ENCODE peak calls at places on chromosomes 16 and 17, in nine cellular contexts. Z is dorsolateral prefrontal cortex; S is mucosa of descending colon; G is aorta; N is foreskin fibroblast; O is cardiac muscle cell; V is CD4-positive, alpha-beta memory T cell; K is HAP-1; M is right cardiac atrium. A is an unnamed sample.

GRCh38 chr16:52526830-52527229 is 20.1 kb downstream of the TOX3 start:
- DNase-seq in K (no peak), Z (no peak), S (no peak), G (no peak), N (no peak), M (no peak), O (no peak), V (no peak), A (no peak)

GRCh38 chr17:163514-164103 is 17.8 kb downstream of the DOC2B start:
- DNase-seq in M (no peak), V (no peak), K (no peak), S (no peak), N (no peak), O (no peak), Z (no peak), G (no peak), A (no peak)

GRCh38 chr17:60006160-60006559 is 41.6 kb upstream of the RNFT1 start:
- DNase-seq in M (peak), S (no peak), N (no peak), Z (no peak), G (peak), K (no peak), V (no peak), O (no peak), A (no peak)

GRCh38 chr16:19595043-19595767 is 39.7 kb downstream of the VPS35L start:
- DNase-seq in M (peak), Z (no peak), N (peak), S (no peak), K (no peak), V (no peak), O (peak), G (no peak), A (no peak)

GRCh38 chr16:4261557-4262172 is 11.2 kb downstream of the TFAP4 start:
- DNase-seq in G (no peak), Z (no peak), V (peak), O (peak), M (peak), K (peak), S (peak), N (no peak), A (no peak)

GRCh38 chr16:65828296-65828695 is 538.2 kb upstream of the CDH5 start:
- DNase-seq in V (no peak), N (no peak), S (no peak), M (no peak), K (no peak), O (no peak), G (no peak), Z (no peak), A (no peak)

GRCh38 chr17:9529033-9529748 is 46.4 kb downstream of the STX8 start:
- DNase-seq in K (no peak), N (peak), O (peak), M (no peak), V (no peak), Z (no peak), G (no peak), S (no peak), A (peak)

GRCh38 chr17:17408236-17408794 is 68.5 kb upstream of the MED9 start:
- DNase-seq in S (no peak), N (peak), M (no peak), O (peak), V (no peak), Z (no peak), G (no peak), K (no peak), A (no peak)

GRCh38 chr17:14373587-14374259 is 72.8 kb downstream of the HS3ST3B1 start:
- DNase-seq in K (no peak), S (no peak), Z (no peak), O (peak), M (no peak), V (no peak), N (no peak), G (no peak), A (no peak)

GRCh38 chr16:54928016-54928356 is 2.7 kb upstream of the IRX5 start:
- DNase-seq in Z (no peak), S (no peak), K (peak), O (peak), G (no peak), M (no peak), V (peak), N (peak), A (no peak)

GRCh38 chr16:85514601-85515318 is 98.4 kb upstream of the GSE1 start:
- DNase-seq in S (no peak), V (no peak), O (peak), G (peak), N (peak), Z (peak), K (no peak), M (no peak), A (no peak)

GRCh38 chr17:39752241-39752831 is 14.6 kb downstream of the GRB7 start:
- DNase-seq in Z (peak), M (no peak), G (no peak), N (no peak), O (no peak), K (no peak), S (no peak), V (no peak), A (no peak)

GRCh38 chr16:79409970-79410369 is 190.6 kb downstream of the MAF start:
- DNase-seq in Z (no peak), K (no peak), S (no peak), M (no peak), G (no peak), N (no peak), O (no peak), V (no peak), A (no peak)

GRCh38 chr17:17681744-17682292 is 560 bp downstream of the RAI1 start:
- DNase-seq in N (no peak), M (peak), Z (no peak), S (peak), V (peak), O (no peak), K (no peak), G (peak), A (no peak)

GRCh38 chr16:80804061-80804450 is 342 bp downstream of the CDYL2 start:
- DNase-seq in V (peak), M (peak), K (no peak), O (peak), G (peak), N (peak), Z (peak), S (peak), A (peak)

GRCh38 chr17:79019260-79019630 is 4.7 kb upstream of the C1QTNF1 start:
- DNase-seq in K (no peak), N (no peak), O (no peak), S (no peak), G (no peak), V (no peak), Z (no peak), M (no peak), A (no peak)

GRCh38 chr16:24130494-24131085 is 125.5 kb upstream of the CACNG3 start:
- DNase-seq in N (no peak), S (no peak), K (no peak), G (no peak), V (no peak), M (no peak), O (no peak), Z (no peak), A (no peak)

GRCh38 chr17:55570360-55570759 is 59.1 kb upstream of the SMIM36 start:
- DNase-seq in S (no peak), M (no peak), K (no peak), Z (no peak), V (no peak), G (no peak), N (no peak), O (no peak), A (no peak)

GRCh38 chr16:66324785-66325184 is 41.7 kb upstream of the CDH5 start:
- DNase-seq in V (no peak), M (no peak), N (no peak), K (no peak), Z (peak), G (no peak), S (peak), O (peak), A (no peak)

GRCh38 chr17:27452828-27453227 is 3.4 kb upstream of the KSR1 start:
- DNase-seq in V (no peak), S (no peak), Z (no peak), M (no peak), O (no peak), G (no peak), K (no peak), N (no peak), A (no peak)

GRCh38 chr17:77796201-77796860 is 162.2 kb upstream of the TNRC6C start:
- DNase-seq in G (peak), K (no peak), N (no peak), O (no peak), S (no peak), M (no peak), V (no peak), Z (no peak), A (no peak)

GRCh38 chr16:89453662-89454321 is 36.6 kb downstream of the ANKRD11 start:
- DNase-seq in G (no peak), V (no peak), M (peak), N (no peak), S (peak), Z (no peak), O (peak), K (peak), A (no peak)

GRCh38 chr17:27446569-27447301 is 9.5 kb upstream of the KSR1 start:
- DNase-seq in G (peak), V (no peak), N (peak), S (no peak), Z (no peak), O (peak), M (no peak), K (no peak), A (no peak)

GRCh38 chr17:78645421-78646295 is 68.5 kb upstream of the DNAH17 start:
- DNase-seq in N (no peak), V (peak), S (peak), G (peak), O (peak), K (no peak), M (peak), Z (peak), A (no peak)

GRCh38 chr17:74528491-74529199 is 2.6 kb downstream of the CD300LB start:
- DNase-seq in S (no peak), G (no peak), N (no peak), M (no peak), K (no peak), V (no peak), Z (no peak), O (no peak), A (no peak)

GRCh38 chr17:13421581-13421980 is 180.1 kb downstream of the HS3ST3A1 start:
- DNase-seq in G (no peak), K (no peak), N (no peak), S (no peak), V (no peak), M (no peak), Z (no peak), O (no peak), A (no peak)

GRCh38 chr17:77325826-77326581 is 185.2 kb downstream of the SEC14L1 start:
- DNase-seq in S (peak), G (peak), V (no peak), N (no peak), K (no peak), O (no peak), M (no peak), Z (peak), A (no peak)

GRCh38 chr17:46916623-46917022 is 6.3 kb upstream of the GOSR2 start:
- DNase-seq in S (no peak), Z (no peak), K (no peak), V (no peak), G (no peak), N (no peak), O (no peak), M (no peak), A (no peak)

GRCh38 chr17:19448341-19449268 is 37.6 kb downstream of the RNF112 start:
- DNase-seq in N (peak), G (no peak), M (no peak), K (peak), S (no peak), Z (no peak), O (peak), V (no peak), A (no peak)

GRCh38 chr17:79513805-79514535 is 96.9 kb downstream of the RBFOX3 start:
- DNase-seq in M (no peak), K (no peak), Z (no peak), V (no peak), O (no peak), N (no peak), G (no peak), S (no peak), A (peak)

GRCh38 chr16:84065536-84066132 is 23.0 kb upstream of the SLC38A8 start:
- DNase-seq in Z (peak), M (no peak), K (peak), V (peak), N (peak), S (no peak), O (peak), G (no peak), A (no peak)

GRCh38 chr16:10078541-10078949 is 103.7 kb downstream of the GRIN2A start:
- DNase-seq in G (no peak), Z (no peak), M (peak), S (no peak), N (no peak), V (no peak), K (no peak), O (no peak), A (no peak)

GRCh38 chr16:77679336-77679735 is 43.0 kb upstream of the NUDT7 start:
- DNase-seq in O (no peak), K (no peak), M (no peak), S (no peak), N (no peak), V (no peak), G (no peak), Z (no peak), A (no peak)

GRCh38 chr17:56597495-56597990 is 4.0 kb downstream of the NOG start:
- DNase-seq in M (peak), S (no peak), O (no peak), K (peak), V (no peak), N (no peak), Z (no peak), G (peak), A (no peak)

GRCh38 chr16:69845181-69845580 is 83.0 kb downstream of the WWP2 start:
- DNase-seq in N (no peak), V (no peak), S (peak), Z (no peak), O (no peak), K (no peak), M (no peak), G (no peak), A (no peak)

DNA sequence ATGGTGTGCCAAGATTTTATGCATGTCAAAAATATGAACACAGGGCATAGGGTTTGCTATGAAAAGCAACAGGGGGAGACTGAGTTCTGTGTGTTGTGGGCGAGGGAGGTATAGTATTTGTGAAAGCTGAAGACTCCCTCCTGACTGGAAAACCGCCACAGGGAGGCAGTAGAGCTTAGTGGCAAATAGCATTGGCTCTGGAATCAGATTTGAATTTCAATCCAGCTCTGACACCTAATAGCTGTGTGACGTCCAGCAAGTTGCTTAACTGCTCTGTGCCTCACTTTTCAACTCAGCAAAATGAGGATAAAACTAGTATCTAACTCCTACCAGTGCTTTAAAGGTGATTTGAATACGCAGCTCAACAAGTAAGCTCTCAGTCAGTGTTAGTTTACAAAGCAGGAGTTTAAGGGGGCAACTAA is 22.0 kb downstream of the KPNA2 start:
- DNase-seq in O (peak), G (no peak), Z (no peak), K (no peak), N (no peak), S (peak), V (peak), M (no peak), A (peak)
- H3K4me3 ChIP-seq in O (no peak), G (no peak), Z (no peak), K (no peak), N (no peak), S (no peak), V (no peak), M (no peak), A (no peak)

DNA sequence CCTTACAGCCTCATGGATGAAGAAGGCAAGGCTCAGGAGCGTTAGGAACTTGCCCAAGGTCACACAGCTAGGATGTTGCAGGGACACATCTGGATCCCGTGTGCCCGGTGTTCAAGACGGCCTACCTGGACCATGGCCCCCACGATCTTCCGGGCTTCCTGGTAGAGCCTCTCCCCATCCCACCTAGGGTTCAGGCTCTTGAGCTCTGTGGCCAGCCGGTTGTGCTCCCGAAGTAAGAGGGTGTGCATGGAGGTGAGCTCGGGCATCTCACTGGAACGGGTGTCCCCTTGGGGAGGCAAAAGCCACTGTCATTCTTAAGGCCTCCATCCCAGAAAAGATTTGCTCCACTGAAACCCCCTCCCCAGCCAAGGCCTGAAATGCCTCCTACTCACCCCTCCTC is 5.3 kb downstream of the MPO start:
- DNase-seq in K (no peak), V (no peak), Z (no peak), S (no peak), N (no peak), O (no peak), G (no peak), M (no peak), A (no peak)
- H3K4me3 ChIP-seq in K (no peak), V (no peak), Z (no peak), S (no peak), N (no peak), O (no peak), G (no peak), M (no peak), A (no peak)

GRCh38 chr16:57862698-57863433 is 60.6 kb upstream of the KIFC3 start:
- DNase-seq in Z (no peak), S (peak), V (no peak), G (no peak), N (no peak), M (no peak), O (no peak), K (no peak), A (no peak)
- H3K4me3 ChIP-seq in Z (no peak), S (no peak), V (no peak), G (no peak), N (no peak), M (no peak), O (no peak), K (no peak), A (no peak)

DNA sequence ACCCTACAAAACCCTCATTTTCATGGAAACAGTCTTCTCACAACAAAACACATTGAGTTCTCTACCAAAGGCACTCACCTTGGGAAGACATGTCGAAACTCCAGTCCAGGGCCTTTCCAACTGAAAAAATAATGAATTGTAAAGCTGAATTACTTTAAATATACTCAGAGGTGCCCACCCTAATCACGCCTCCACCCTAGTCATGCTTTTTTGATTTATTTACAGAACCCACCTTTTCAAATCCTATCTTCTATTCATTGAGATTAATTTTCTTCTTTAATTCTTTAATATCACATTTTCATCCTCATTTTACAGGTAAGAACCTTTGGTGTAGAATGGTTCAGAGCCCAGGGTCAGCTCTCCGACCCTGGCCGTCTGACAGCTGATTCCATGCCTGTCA is at the start of gene CPHXL2:
- DNase-seq in V (no peak), S (no peak), Z (no peak), G (no peak), O (no peak), K (no peak), M (no peak), N (no peak), A (no peak)
- H3K4me3 ChIP-seq in V (no peak), S (no peak), Z (no peak), G (no peak), O (no peak), K (no peak), M (no peak), N (no peak), A (no peak)